ENCODE peak calls at places on chromosomes 7 and 10, in nine cellular contexts. V is neural crest cell, D is RWPE1, K is AG09309, L is lower leg skin, B is cardiac fibroblast, T is H1, J is lower lobe of right lung, S is ovary. H is an unnamed sample.

GRCh38 chr7:47100815-47101435 is 481.0 kb downstream of the TNS3 start:
- DNase-seq in V (peak; percentile 47), D (peak; percentile 36), K (no peak), L (peak; percentile 28), B (peak; percentile 77), T (peak; percentile 27), J (peak; percentile 74), S (no peak), H (no peak)

GRCh38 chr10:99279626-99280111 is 44.0 kb upstream of the HPSE2 start:
- DNase-seq in V (no peak), D (no peak), K (no peak), L (peak; percentile 16), B (no peak), T (no peak), J (no peak), S (no peak), H (no peak)

GRCh38 chr7:16420649-16421332 is 547 bp downstream of the CRPPA start:
- DNase-seq in V (peak; percentile 74), D (peak; percentile 61), K (peak; percentile 59), L (peak; percentile 80), B (peak; percentile 92), T (peak; percentile 47), J (peak; percentile 90), S (peak; percentile 91), H (peak; percentile 81)

GRCh38 chr7:114539575-114539974 is 125.0 kb downstream of the FOXP2 start:
- DNase-seq in V (no peak), D (peak; percentile 2), K (no peak), L (no peak), B (peak; percentile 58), T (no peak), J (no peak), S (peak; percentile 39), H (no peak)

GRCh38 chr7:150580615-150580986 is 13.4 kb downstream of the GIMAP4 start:
- DNase-seq in V (no peak), D (no peak), K (no peak), L (no peak), B (no peak), T (no peak), J (no peak), S (no peak), H (no peak)

GRCh38 chr7:142231716-142232115 is 26.1 kb downstream of the PRSS58 start:
- DNase-seq in V (peak; percentile 3), D (no peak), K (no peak), L (no peak), B (no peak), T (peak; percentile 29), J (no peak), S (no peak), H (no peak)

GRCh38 chr10:124612611-124613498 is 131.3 kb downstream of the FAM53B start:
- DNase-seq in V (no peak), D (no peak), K (no peak), L (no peak), B (peak; percentile 59), T (no peak), J (no peak), S (no peak), H (no peak)

GRCh38 chr7:129471402-129471827 is 30.9 kb upstream of the SMKR1 start:
- DNase-seq in V (no peak), D (no peak), K (no peak), L (no peak), B (no peak), T (no peak), J (no peak), S (no peak), H (no peak)

GRCh38 chr7:38728145-38728544 is 97.0 kb upstream of the AMPH start:
- DNase-seq in V (no peak), D (no peak), K (no peak), L (no peak), B (no peak), T (no peak), J (no peak), S (no peak), H (no peak)

GRCh38 chr10:96697026-96697425 is 23.3 kb downstream of the PIK3AP1 start:
- DNase-seq in V (no peak), D (no peak), K (no peak), L (no peak), B (no peak), T (no peak), J (no peak), S (no peak), H (no peak)

GRCh38 chr10:10508241-10508640 is 509.4 kb upstream of the CELF2 start:
- DNase-seq in V (no peak), D (no peak), K (no peak), L (no peak), B (no peak), T (no peak), J (no peak), S (no peak), H (no peak)

GRCh38 chr10:110040767-110041478 is 33.1 kb downstream of the ADD3 start:
- DNase-seq in V (no peak), D (no peak), K (no peak), L (no peak), B (no peak), T (no peak), J (no peak), S (no peak), H (no peak)

GRCh38 chr7:121084256-121084655 is 95.7 kb downstream of the CPED1 start:
- DNase-seq in V (no peak), D (no peak), K (no peak), L (no peak), B (no peak), T (no peak), J (no peak), S (no peak), H (no peak)

GRCh38 chr10:69639291-69640195 is 9.5 kb downstream of the FAM241B start:
- DNase-seq in V (peak; percentile 75), D (peak; percentile 83), K (peak; percentile 31), L (peak; percentile 47), B (peak; percentile 73), T (no peak), J (peak; percentile 63), S (no peak), H (no peak)

GRCh38 chr10:113045155-113046055 is 95.4 kb downstream of the TCF7L2 start:
- DNase-seq in V (no peak), D (peak; percentile 90), K (peak; percentile 71), L (no peak), B (peak; percentile 86), T (no peak), J (peak; percentile 62), S (no peak), H (no peak)

GRCh38 chr10:10208156-10208555 is 809.5 kb upstream of the CELF2 start:
- DNase-seq in V (no peak), D (no peak), K (no peak), L (no peak), B (peak; percentile 78), T (no peak), J (no peak), S (no peak), H (no peak)

DNA sequence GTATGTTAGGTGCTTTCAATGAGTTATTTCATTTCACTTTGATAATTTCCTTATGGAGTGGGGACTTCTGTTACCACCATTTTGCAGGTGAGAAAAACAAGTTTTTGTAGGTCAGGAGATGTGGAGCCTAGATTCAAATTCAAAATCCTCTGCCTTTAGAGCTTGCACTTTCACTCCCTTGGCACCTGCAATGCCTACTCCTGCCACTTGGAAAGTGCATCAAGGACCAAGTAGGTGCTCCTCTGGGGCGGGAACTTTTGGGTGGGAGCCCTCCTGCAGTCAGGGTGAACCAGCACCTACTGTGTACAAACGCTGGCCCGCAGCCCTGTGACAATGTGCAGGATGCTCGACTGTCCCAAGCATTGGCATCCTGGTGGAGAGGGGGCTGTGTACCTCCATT is 199.0 kb downstream of the EMX2 start:
- DNase-seq in V (no peak), D (no peak), K (no peak), L (no peak), B (no peak), T (no peak), J (no peak), S (no peak), H (no peak)
- TF ChIP-seq CTCF in V (peak; percentile 45), D (peak; percentile 7), K (no peak), L (no peak), B (peak; percentile 7), T (peak; percentile 43), J (no peak), S (no peak), H (peak; percentile 63)

GRCh38 chr7:42236266-42237161 is 495 bp downstream of the GLI3 start:
- DNase-seq in V (peak; percentile 55), D (peak; percentile 49), K (no peak), L (peak; percentile 60), B (peak; percentile 74), T (no peak), J (peak; percentile 60), S (peak; percentile 80), H (peak; percentile 80)
- TF ChIP-seq CTCF in V (no peak), D (no peak), K (no peak), L (no peak), B (no peak), T (no peak), J (no peak), S (no peak), H (no peak)

GRCh38 chr7:31646969-31647368 is 40.0 kb upstream of the PPP1R17 start:
- DNase-seq in V (no peak), D (no peak), K (no peak), L (no peak), B (no peak), T (peak; percentile 13), J (no peak), S (no peak), H (no peak)

GRCh38 chr7:31651234-31651633 is 35.8 kb upstream of the PPP1R17 start:
- DNase-seq in V (no peak), D (no peak), K (no peak), L (no peak), B (no peak), T (peak; percentile 5), J (no peak), S (no peak), H (no peak)

GRCh38 chr7:31651800-31652326 is 35.2 kb upstream of the PPP1R17 start:
- DNase-seq in V (no peak), D (no peak), K (no peak), L (no peak), B (no peak), T (peak; percentile 5), J (no peak), S (no peak), H (no peak)

GRCh38 chr7:31642681-31643115 is 44.3 kb upstream of the PPP1R17 start:
- DNase-seq in V (no peak), D (no peak), K (no peak), L (no peak), B (no peak), T (no peak), J (no peak), S (no peak), H (no peak)

DNA sequence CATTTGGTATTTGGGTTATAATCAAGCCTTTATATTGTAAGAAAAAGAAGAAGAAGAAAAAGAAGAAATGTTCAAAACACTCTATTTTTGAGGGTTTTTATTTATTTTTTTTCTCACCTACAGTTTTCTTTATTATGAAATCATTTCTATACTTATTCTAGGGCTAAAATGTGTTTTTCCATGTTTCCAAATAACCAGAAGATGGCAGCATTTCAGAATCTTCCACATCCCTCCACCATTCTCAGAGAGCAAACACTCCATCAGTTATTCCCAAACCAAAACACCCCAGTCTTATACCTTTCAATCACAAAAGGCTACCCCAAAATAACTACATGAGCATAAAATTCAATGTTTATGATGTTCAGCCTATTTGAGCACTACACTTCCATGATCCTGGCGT is 38.7 kb upstream of the PPP1R17 start:
- DNase-seq in V (no peak), D (peak; percentile 15), K (no peak), L (no peak), B (peak; percentile 11), T (no peak), J (no peak), S (no peak), H (no peak)
- TF ChIP-seq CTCF in V (peak; percentile 56), D (peak; percentile 13), K (no peak), L (no peak), B (no peak), T (peak; percentile 26), J (peak; percentile 18), S (no peak), H (peak; percentile 70)

GRCh38 chr7:123208793-123209192 is 9.0 kb upstream of the SLC13A1 start:
- DNase-seq in V (no peak), D (no peak), K (no peak), L (no peak), B (peak; percentile 54), T (no peak), J (no peak), S (no peak), H (no peak)
- TF ChIP-seq CTCF in V (peak; percentile 57), D (no peak), K (no peak), L (no peak), B (peak; percentile 62), T (peak; percentile 48), J (no peak), S (no peak), H (peak; percentile 54)